ENCODE peak calls at places on chromosomes 2 and 18, in five cellular contexts. P, C, K, L and S are unnamed samples.
A peak's percentile ranks its signal among the peaks of the same experiment; 100 is the strongest.

GRCh38 chr18:58132595-58133191 is 88.7 kb downstream of the NEDD4L start:
- DNase-seq in P (no peak), C (no peak), K (no peak), L (no peak), S (no peak)

GRCh38 chr18:75422341-75422910 is 5.1 kb downstream of the SMIM21 start:
- DNase-seq in P (peak; percentile 76), C (no peak), K (no peak), L (peak; percentile 22), S (no peak)

GRCh38 chr2:73842739-73843019 is 13.9 kb downstream of the STAMBP start:
- DNase-seq in P (no peak), C (no peak), K (no peak), L (no peak), S (no peak)

GRCh38 chr18:9096698-9097097 is 5.8 kb upstream of the NDUFV2 start:
- DNase-seq in P (no peak), C (no peak), K (no peak), L (no peak), S (no peak)

GRCh38 chr2:138023298-138023697 is 59.0 kb downstream of the HNMT start:
- DNase-seq in P (no peak), C (no peak), K (no peak), L (no peak), S (no peak)

GRCh38 chr2:170204561-170204960 is 26.6 kb downstream of the MYO3B start:
- DNase-seq in P (no peak), C (no peak), K (no peak), L (no peak), S (no peak)

GRCh38 chr2:182980115-182980514 is 58.1 kb downstream of the NCKAP1 start:
- DNase-seq in P (peak; percentile 54), C (peak; percentile 26), K (no peak), L (peak; percentile 65), S (no peak)

GRCh38 chr2:201909348-201909747 is 103.0 kb downstream of the CDK15 start:
- DNase-seq in P (peak; percentile 76), C (no peak), K (peak; percentile 85), L (peak; percentile 19), S (peak; percentile 74)

GRCh38 chr2:38274286-38275276 is 102.5 kb downstream of the ATL2 start:
- DNase-seq in P (peak; percentile 91), C (peak; percentile 49), K (peak; percentile 72), L (peak; percentile 90), S (peak; percentile 30)

GRCh38 chr2:47346-48218 is 1.3 kb upstream of the FAM110C start:
- DNase-seq in P (no peak), C (no peak), K (no peak), L (no peak), S (no peak)

GRCh38 chr2:44748-45341 is 1.5 kb downstream of the FAM110C start:
- DNase-seq in P (no peak), C (no peak), K (no peak), L (no peak), S (no peak)

GRCh38 chr2:46471-47345 is at the start of gene FAM110C:
- DNase-seq in P (peak; percentile 1), C (no peak), K (no peak), L (peak; percentile 46), S (no peak)

GRCh38 chr2:45342-46130 is 769 bp downstream of the FAM110C start:
- DNase-seq in P (no peak), C (no peak), K (no peak), L (no peak), S (no peak)

DNA sequence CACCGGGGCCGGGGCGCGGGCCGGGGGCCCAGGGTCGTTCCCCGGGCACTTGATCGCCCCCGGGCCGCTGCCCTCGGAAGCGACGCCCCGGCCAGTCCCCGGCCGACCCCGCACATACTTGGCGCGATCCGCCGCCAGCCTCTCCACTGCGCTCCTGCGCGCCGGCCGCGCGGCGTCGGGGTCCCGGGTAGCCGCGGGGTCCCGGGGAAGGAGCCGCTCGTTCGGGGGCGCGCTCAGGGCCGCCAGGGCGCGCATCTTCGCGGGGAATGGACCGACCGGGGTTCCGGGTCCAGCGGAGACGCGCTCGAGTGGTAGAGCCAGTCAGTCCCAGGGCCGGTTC is 204 bp downstream of the FAM110C start:
- DNase-seq in P (no peak), C (no peak), K (no peak), L (no peak), S (no peak)
- H3K4me3 ChIP-seq in P (no peak overlapping the region), C (no peak overlapping the region), K (no peak overlapping the region), L (no peak overlapping the region), S (no peak overlapping the region)

GRCh38 chr2:66446924-66447323 is 12.0 kb downstream of the MEIS1 start:
- DNase-seq in P (peak; percentile 43), C (no peak), K (no peak), L (no peak), S (no peak)

GRCh38 chr2:66445781-66446177 is 10.9 kb downstream of the MEIS1 start:
- DNase-seq in P (peak; percentile 43), C (no peak), K (no peak), L (no peak), S (no peak)

GRCh38 chr2:66445076-66445724 is 10.3 kb downstream of the MEIS1 start:
- DNase-seq in P (peak; percentile 64), C (no peak), K (no peak), L (no peak), S (no peak)

GRCh38 chr2:66447676-66448075 is 12.8 kb downstream of the MEIS1 start:
- DNase-seq in P (no peak), C (no peak), K (no peak), L (no peak), S (no peak)

DNA sequence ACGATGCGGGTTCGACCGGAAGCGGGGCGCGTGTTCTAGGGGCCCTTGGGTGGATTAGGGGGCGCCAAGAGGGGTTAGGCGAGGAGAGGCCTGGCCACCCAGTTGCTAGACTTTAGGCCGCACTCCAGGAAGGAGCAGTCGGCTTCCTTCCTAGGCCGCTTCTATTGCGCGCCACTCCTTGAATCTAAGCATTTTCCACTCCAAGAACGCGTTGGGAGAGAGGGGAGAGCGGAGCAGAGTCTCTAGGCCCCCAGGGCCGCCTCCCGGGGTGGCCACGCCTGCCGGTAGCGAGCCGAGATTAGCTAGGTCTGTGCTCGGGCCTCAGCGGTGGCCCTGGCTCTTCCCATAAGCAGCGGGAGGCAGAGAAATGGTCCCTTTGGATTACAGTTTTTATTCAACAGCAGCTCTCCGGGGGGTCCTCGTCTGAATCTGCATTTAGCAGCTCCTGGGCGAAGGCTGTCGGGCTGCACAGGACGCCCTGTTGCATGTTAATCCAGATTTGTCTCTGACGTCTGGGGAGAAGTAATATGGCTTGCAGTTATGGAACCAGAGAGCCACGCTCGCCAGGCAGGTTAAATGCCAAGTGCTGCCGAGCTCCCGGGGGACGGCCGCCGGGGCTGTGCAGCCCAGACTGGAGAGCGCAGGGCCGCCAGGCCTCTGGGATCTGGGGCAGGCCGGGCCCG is 11.4 kb downstream of the MEIS1 start:
- DNase-seq in P (peak; percentile 76), C (no peak), K (no peak), L (peak; percentile 33), S (no peak)
- H3K4me3 ChIP-seq in P (peak overlapping the region; percentile 33), C (no peak overlapping the region), K (peak overlapping the region; percentile 91), L (peak overlapping the region; percentile 5), S (peak overlapping the region; percentile 50)

GRCh38 chr18:76824136-76824676 is 1.8 kb downstream of the ZNF236 start:
- DNase-seq in P (no peak), C (no peak), K (no peak), L (no peak), S (no peak)
- H3K4me3 ChIP-seq in P (peak overlapping the region; percentile 78), C (peak overlapping the region; percentile 67), K (peak overlapping the region; percentile 82), L (no peak overlapping the region), S (no peak overlapping the region)

GRCh38 chr18:2572144-2572682 is 856 bp downstream of the NDC80 start:
- DNase-seq in P (peak; percentile 6), C (no peak), K (no peak), L (no peak), S (no peak)
- H3K4me3 ChIP-seq in P (peak overlapping the region; percentile 98), C (peak overlapping the region; percentile 61), K (peak overlapping the region; percentile 89), L (peak overlapping the region; percentile 76), S (peak overlapping the region; percentile 61)

DNA sequence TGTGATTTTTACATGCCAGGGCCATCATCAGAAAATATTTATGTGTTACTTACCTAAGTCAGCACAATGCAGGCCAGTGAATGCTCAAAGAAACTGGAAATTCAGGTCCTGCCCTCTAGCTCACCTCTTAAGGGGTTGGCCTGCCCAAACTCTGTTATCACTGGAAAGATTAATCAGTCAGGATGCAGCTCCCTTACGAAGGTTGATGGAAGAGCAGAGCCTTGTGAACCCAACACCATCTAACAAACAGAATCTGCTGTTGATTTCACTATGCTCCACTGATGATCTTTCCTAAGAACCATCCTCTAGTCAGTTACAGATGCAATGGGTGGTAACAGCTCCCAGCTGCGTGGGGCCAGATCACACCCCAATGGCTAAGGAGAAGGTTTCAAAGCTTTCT is 38.2 kb downstream of the SOX11 start:
- DNase-seq in P (no peak), C (no peak), K (no peak), L (no peak), S (no peak)
- H3K4me3 ChIP-seq in P (no peak overlapping the region), C (no peak overlapping the region), K (no peak overlapping the region), L (no peak overlapping the region), S (no peak overlapping the region)

GRCh38 chr2:219060821-219061791 is at the start of gene IHH:
- DNase-seq in P (no peak), C (no peak), K (no peak), L (no peak), S (no peak)

GRCh38 chr2:219057709-219058540 is 2.8 kb downstream of the IHH start:
- DNase-seq in P (peak; percentile 58), C (peak; percentile 74), K (no peak), L (peak; percentile 75), S (no peak)

GRCh38 chr2:219059375-219059724 is 1.4 kb downstream of the IHH start:
- DNase-seq in P (no peak), C (no peak), K (no peak), L (no peak), S (no peak)

GRCh38 chr2:219058541-219059374 is 2.0 kb downstream of the IHH start:
- DNase-seq in P (no peak), C (peak; percentile 41), K (no peak), L (peak; percentile 29), S (no peak)

DNA sequence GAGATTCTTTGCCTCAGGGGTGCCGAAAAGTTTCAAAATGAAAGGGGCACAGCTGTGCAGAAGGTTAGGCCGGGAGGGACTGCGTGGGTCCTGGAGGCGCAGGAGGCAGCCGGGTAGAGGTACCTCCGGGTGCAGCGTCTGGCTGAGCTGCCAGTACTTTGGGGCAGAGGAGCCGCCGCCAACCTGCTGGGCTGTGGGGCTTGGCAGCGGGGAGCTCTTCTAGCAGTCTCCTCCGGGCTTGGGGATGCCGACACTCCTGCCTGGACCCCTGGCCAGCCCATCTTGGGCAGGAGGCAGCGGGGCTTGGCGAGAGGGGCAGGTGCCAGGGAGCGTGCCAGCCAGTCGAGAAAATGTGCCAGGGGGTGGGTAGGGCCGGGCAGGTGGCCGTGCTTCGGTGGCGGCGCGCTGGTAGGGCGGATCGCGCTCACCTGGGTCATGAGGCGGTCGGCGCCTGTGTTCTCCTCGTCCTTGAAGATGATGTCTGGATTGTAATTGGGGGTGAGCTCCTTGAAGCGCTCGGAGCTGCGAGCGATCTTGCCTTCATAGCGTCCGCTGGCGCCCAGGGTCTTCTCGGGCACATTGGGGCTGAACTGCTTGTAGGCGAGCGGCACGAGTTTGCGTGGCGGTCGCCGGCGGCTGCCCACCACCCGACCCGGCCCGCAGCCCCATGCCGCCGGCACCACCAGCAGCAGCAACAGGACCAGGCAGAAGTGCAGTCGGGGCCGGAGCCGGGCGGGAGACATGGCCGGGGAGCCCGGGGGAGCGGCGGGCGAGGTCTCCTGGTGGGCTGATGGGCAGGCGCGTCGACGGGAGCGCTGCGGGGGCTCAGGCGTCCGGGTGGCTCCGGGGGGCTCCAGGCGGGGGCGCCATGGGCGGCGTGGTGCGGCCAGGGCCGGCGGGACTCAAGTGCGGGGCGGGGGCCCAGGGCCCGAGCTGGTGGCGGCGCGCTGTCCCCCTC is 717 bp downstream of the IHH start:
- DNase-seq in P (no peak), C (no peak), K (no peak), L (no peak), S (no peak)
- H3K4me3 ChIP-seq in P (no peak overlapping the region), C (no peak overlapping the region), K (no peak overlapping the region), L (no peak overlapping the region), S (no peak overlapping the region)

GRCh38 chr2:115946891-115947290 is 1504.5 kb downstream of the DPP10 start:
- DNase-seq in P (no peak), C (no peak), K (no peak), L (no peak), S (no peak)
- H3K4me3 ChIP-seq in P (no peak overlapping the region), C (no peak overlapping the region), K (no peak overlapping the region), L (no peak overlapping the region), S (no peak overlapping the region)